ENCODE peak calls at places on chromosomes 2 and 18, in four cellular contexts. Q is adrenal gland, R is sigmoid colon, D is suprapubic skin. X is an unnamed sample.

GRCh38 chr18:54223568-54224241 is 764 bp downstream of the MBD2 start:
- DNase-seq in Q (peak), R (peak), D (peak), X (peak)

GRCh38 chr2:200130762-200131166 is 175.4 kb downstream of the MAIP1 start:
- DNase-seq in Q (no peak), R (no peak), D (no peak), X (no peak)

GRCh38 chr2:29829841-29830240 is 91.5 kb downstream of the ALK start:
- DNase-seq in Q (no peak), R (no peak), D (no peak), X (no peak)

GRCh38 chr2:200486529-200486928 is 23.3 kb downstream of the KCTD18 start:
- DNase-seq in Q (no peak), R (no peak), D (no peak), X (no peak)

GRCh38 chr18:63111549-63112402 is 207.8 kb downstream of the BCL2 start:
- DNase-seq in Q (peak), R (no peak), D (peak), X (peak)

GRCh38 chr18:24762417-24762816 is 302.0 kb downstream of the HRH4 start:
- DNase-seq in Q (no peak), R (no peak), D (no peak), X (no peak)

GRCh38 chr2:26344581-26345283 is 1.2 kb upstream of the SELENOI start:
- DNase-seq in Q (peak), R (no peak), D (no peak), X (no peak)

GRCh38 chr2:157989227-157989626 is 112.4 kb upstream of the UPP2 start:
- DNase-seq in Q (no peak), R (no peak), D (no peak), X (no peak)

GRCh38 chr2:1572638-1573037 is 159.4 kb downstream of the TPO start:
- DNase-seq in Q (no peak), R (no peak), D (no peak), X (no peak)

GRCh38 chr2:234701421-234701820 is 204.5 kb upstream of the ARL4C start:
- DNase-seq in Q (no peak), R (no peak), D (no peak), X (peak)

GRCh38 chr2:134324942-134325341 is 71.1 kb downstream of the MGAT5 start:
- DNase-seq in Q (no peak), R (no peak), D (no peak), X (no peak)

GRCh38 chr2:202377308-202377736 is 1.2 kb downstream of the BMPR2 start:
- DNase-seq in Q (peak), R (peak), D (peak), X (peak)

GRCh38 chr2:225354281-225354774 is 45.2 kb upstream of the NYAP2 start:
- DNase-seq in Q (no peak), R (no peak), D (no peak), X (no peak)

GRCh38 chr2:234873103-234873827 is 78.6 kb upstream of the SH3BP4 start:
- DNase-seq in Q (no peak), R (no peak), D (no peak), X (no peak)

GRCh38 chr2:48440103-48440390 is 89.9 kb upstream of the STON1 start:
- DNase-seq in Q (no peak), R (no peak), D (no peak), X (no peak)

GRCh38 chr18:9708882-9709877 is 1.1 kb downstream of the RAB31 start:
- DNase-seq in Q (peak), R (peak), D (no peak), X (peak)

GRCh38 chr2:181104512-181105121 is 124.2 kb downstream of the UBE2E3 start:
- DNase-seq in Q (peak), R (no peak), D (no peak), X (no peak)

GRCh38 chr18:33960393-33960792 is 264.3 kb downstream of the NOL4 start:
- DNase-seq in Q (no peak), R (no peak), D (no peak), X (no peak)

GRCh38 chr2:160408575-160409291 is 84.9 kb downstream of the RBMS1 start:
- DNase-seq in Q (no peak), R (no peak), D (no peak), X (no peak)

GRCh38 chr2:143132360-143132759 is 3.1 kb downstream of the ARHGAP15 start:
- DNase-seq in Q (no peak), R (no peak), D (no peak), X (no peak)

GRCh38 chr2:75559633-75560021 is 1.1 kb downstream of the EVA1A start:
- DNase-seq in Q (no peak), R (no peak), D (no peak), X (no peak)

GRCh38 chr2:3651686-3652516 is 6.1 kb upstream of the ALLC start:
- DNase-seq in Q (peak), R (no peak), D (no peak), X (no peak)

GRCh38 chr2:68796306-68796905 is 61.8 kb downstream of the ARHGAP25 start:
- DNase-seq in Q (no peak), R (no peak), D (no peak), X (no peak)

GRCh38 chr2:130252880-130253645 is 54.8 kb upstream of the TUBA3E start:
- DNase-seq in Q (no peak), R (no peak), D (no peak), X (no peak)

GRCh38 chr18:49050462-49050861 is 99.7 kb upstream of the SMAD7 start:
- DNase-seq in Q (no peak), R (no peak), D (no peak), X (no peak)

GRCh38 chr2:151974997-151975396 is 123.8 kb downstream of the CACNB4 start:
- DNase-seq in Q (no peak), R (no peak), D (no peak), X (no peak)

GRCh38 chr2:196516541-196516940 is 123.0 kb upstream of the CCDC150 start:
- DNase-seq in Q (no peak), R (no peak), D (no peak), X (no peak)

GRCh38 chr2:121696410-121696930 is 40.2 kb downstream of the NIFK start:
- DNase-seq in Q (no peak), R (peak), D (no peak), X (no peak)

GRCh38 chr2:31137211-31138036 is 816 bp downstream of the GALNT14 start:
- DNase-seq in Q (no peak), R (no peak), D (no peak), X (no peak)

GRCh38 chr18:56799756-56800155 is 148.6 kb downstream of the WDR7 start:
- DNase-seq in Q (no peak), R (no peak), D (no peak), X (no peak)

GRCh38 chr2:46179037-46179621 is 118.1 kb upstream of the EPAS1 start:
- DNase-seq in Q (peak), R (peak), D (no peak), X (peak)

GRCh38 chr18:79941473-79942119 is 9.9 kb downstream of the SLC66A2 start:
- DNase-seq in Q (no peak), R (peak), D (peak), X (peak)

GRCh38 chr2:11679016-11679415 is 9.0 kb upstream of the NTSR2 start:
- DNase-seq in Q (no peak), R (peak), D (no peak), X (no peak)

GRCh38 chr2:217964255-217964654 is 38.5 kb downstream of the TNS1 start:
- DNase-seq in Q (no peak), R (no peak), D (no peak), X (no peak)

GRCh38 chr2:231512222-231512621 is 18.0 kb downstream of the NMUR1 start:
- DNase-seq in Q (no peak), R (peak), D (peak), X (no peak)

GRCh38 chr18:32998285-32998684 is 225.5 kb upstream of the KLHL14 start:
- DNase-seq in Q (no peak), R (no peak), D (no peak), X (no peak)

GRCh38 chr2:26175191-26175715 is 2.4 kb downstream of the GAREM2 start:
- DNase-seq in Q (no peak), R (peak), D (peak), X (no peak)

GRCh38 chr2:126676814-126677538 is 21.0 kb downstream of the GYPC start:
- DNase-seq in Q (no peak), R (no peak), D (no peak), X (no peak)

DNA sequence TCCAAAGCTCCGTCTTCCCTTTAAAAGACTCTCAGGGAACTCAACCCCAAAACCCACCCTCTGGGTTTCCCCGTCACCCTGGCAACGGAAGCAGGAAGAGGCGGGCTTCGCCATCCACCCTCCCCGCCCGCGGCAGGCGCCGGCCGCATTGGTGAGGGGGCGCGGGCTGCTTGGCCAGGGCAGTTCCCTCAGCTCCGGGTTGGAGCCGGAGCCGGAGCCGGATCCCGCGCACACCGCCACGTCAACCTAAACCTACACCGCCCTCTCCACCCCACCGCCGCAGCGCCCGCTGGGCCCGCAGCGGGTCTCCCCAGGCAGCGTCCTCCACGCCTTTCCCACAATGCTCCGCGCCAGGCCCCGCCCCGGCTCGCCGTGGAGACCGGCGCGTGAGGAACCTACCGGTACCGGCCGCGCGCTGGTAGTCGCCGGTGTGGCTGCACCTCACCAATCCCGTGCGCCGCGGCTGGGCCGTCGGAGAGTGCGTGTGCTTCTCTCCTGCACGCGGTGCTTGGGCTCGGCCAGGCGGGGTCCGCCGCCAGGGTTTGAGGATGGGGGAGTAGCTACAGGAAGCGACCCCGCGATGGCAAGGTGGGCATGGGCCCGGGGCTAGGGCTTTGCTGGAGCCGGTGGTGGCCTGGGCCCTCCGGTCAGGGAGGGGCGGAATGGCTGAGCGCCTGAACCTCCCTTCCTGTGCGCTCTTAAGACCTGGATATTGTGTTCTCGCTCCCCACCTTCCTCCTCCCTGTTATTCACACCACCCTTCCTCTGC is at the start of gene DNAJC10:
- DNase-seq in Q (peak), R (peak), D (peak), X (peak)
- TF ChIP-seq POLR2A in Q (no peak), R (no peak), D (no peak), X (no peak)

GRCh38 chr18:74936343-74936742 is 272.6 kb downstream of the PTGR3 start:
- DNase-seq in Q (no peak), R (no peak), D (no peak), X (no peak)
- TF ChIP-seq CTCF in Q (no peak), R (no peak), D (no peak), X (no peak)

DNA sequence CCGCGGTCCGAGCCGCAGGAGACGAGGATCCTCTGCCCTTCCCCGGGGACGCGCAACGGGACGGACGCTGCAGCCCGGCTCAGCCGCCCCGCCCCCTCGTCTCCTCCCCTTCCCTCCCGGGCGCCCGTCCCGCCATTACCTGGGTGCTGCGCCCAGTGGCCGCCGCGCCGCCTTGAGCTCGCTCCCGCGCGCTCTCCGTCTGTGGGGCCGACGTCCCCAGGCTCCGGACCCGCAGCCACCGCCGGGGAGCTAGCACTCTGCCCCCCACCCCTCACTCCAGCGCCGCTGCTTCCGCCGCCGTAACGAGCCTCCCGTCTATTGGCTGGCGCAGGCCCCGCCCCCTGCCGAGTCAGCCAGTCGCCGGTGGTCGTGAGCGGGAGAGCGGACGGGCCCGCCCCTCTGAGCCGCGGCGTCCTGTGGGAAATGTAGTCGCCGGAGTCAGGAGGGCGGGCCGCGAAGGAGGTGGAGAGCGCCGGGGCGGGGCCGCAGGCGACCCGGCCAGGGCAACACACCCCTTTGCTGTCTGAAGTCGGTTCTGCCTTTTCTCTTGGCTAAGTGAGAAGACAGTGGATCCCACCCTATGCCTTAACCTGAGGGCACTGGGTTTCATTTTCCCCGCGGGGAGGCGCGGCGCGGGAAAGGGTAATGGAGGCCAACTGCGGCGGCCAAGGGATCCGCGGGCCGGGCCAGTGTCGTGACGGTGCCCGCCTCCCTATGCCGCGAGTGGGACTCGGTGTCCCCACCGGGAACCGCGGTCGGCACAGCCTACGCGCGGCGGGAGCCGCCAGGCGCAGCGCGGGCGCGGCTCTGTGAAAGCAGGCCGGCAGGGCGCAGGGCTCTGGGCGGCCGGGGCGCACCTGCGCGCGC is at the start of gene SAP130:
- DNase-seq in Q (peak), R (peak), D (peak), X (peak)
- TF ChIP-seq POLR2A in Q (peak), R (peak), D (no peak), X (no peak)

GRCh38 chr18:27008575-27008974 is 143.1 kb upstream of the AQP4 start:
- DNase-seq in Q (no peak), R (no peak), D (no peak), X (no peak)

GRCh38 chr18:27005589-27005988 is 140.1 kb upstream of the AQP4 start:
- DNase-seq in Q (no peak), R (no peak), D (no peak), X (no peak)

GRCh38 chr18:27007880-27008279 is 142.4 kb upstream of the AQP4 start:
- DNase-seq in Q (no peak), R (no peak), D (no peak), X (no peak)

GRCh38 chr18:26999797-27000196 is 134.3 kb upstream of the AQP4 start:
- DNase-seq in Q (no peak), R (no peak), D (no peak), X (no peak)

GRCh38 chr18:27004056-27004829 is 138.7 kb upstream of the AQP4 start:
- DNase-seq in Q (no peak), R (no peak), D (no peak), X (no peak)
- TF ChIP-seq CTCF in Q (peak), R (no peak), D (no peak), X (no peak)

GRCh38 chr2:109318949-109319342 is 189.9 kb downstream of the SH3RF3 start:
- DNase-seq in Q (no peak), R (no peak), D (no peak), X (no peak)
- TF ChIP-seq POLR2A in Q (no peak), R (no peak), D (no peak), X (no peak)